ENCODE peak calls at places on chromosomes 13 and 19, in seven cellular contexts. One of them, this sample, is unnamed.

GRCh38 chr13:45225370-45225769 is 24.5 kb upstream of the KCTD4 start:
- DNase-seq in fibroblast of pulmonary artery: no peak
- DNase-seq in fibroblast of lung: no peak
- DNase-seq in heart right ventricle: no peak
- DNase-seq in GM12878: no peak
- DNase-seq in epithelial cell of esophagus: no peak
- DNase-seq in NB4: no peak
- DNase-seq in this sample: no peak

GRCh38 chr13:38417727-38418126 is 68.1 kb downstream of the UFM1 start:
- DNase-seq in epithelial cell of esophagus: peak; percentile 71
- DNase-seq in NB4: peak; percentile 33
- DNase-seq in fibroblast of pulmonary artery: peak; percentile 28
- DNase-seq in GM12878: no peak
- DNase-seq in heart right ventricle: no peak
- DNase-seq in fibroblast of lung: no peak
- DNase-seq in this sample: no peak

GRCh38 chr19:33638167-33639033 is 16.6 kb downstream of the CHST8 start:
- DNase-seq in fibroblast of pulmonary artery: no peak
- DNase-seq in epithelial cell of esophagus: no peak
- DNase-seq in GM12878: no peak
- DNase-seq in NB4: no peak
- DNase-seq in fibroblast of lung: no peak
- DNase-seq in heart right ventricle: no peak
- DNase-seq in this sample: no peak

GRCh38 chr19:35264281-35265125 is 4.3 kb upstream of the USF2 start:
- DNase-seq in epithelial cell of esophagus: no peak
- DNase-seq in NB4: no peak
- DNase-seq in fibroblast of pulmonary artery: no peak
- DNase-seq in heart right ventricle: no peak
- DNase-seq in GM12878: no peak
- DNase-seq in fibroblast of lung: no peak
- DNase-seq in this sample: no peak

GRCh38 chr13:57569981-57570380 is 61.6 kb upstream of the PCDH17 start:
- DNase-seq in GM12878: no peak
- DNase-seq in fibroblast of pulmonary artery: no peak
- DNase-seq in NB4: no peak
- DNase-seq in fibroblast of lung: peak; percentile 36
- DNase-seq in heart right ventricle: no peak
- DNase-seq in epithelial cell of esophagus: no peak
- DNase-seq in this sample: no peak

GRCh38 chr19:7197169-7197759 is 97.0 kb downstream of the INSR start:
- DNase-seq in fibroblast of pulmonary artery: peak; percentile 96
- DNase-seq in NB4: peak; percentile 97
- DNase-seq in heart right ventricle: peak; percentile 92
- DNase-seq in fibroblast of lung: peak; percentile 97
- DNase-seq in GM12878: peak; percentile 68
- DNase-seq in epithelial cell of esophagus: peak; percentile 83
- DNase-seq in this sample: peak; percentile 96

GRCh38 chr19:48628486-48629296 is 8.5 kb downstream of the DBP start:
- DNase-seq in GM12878: no peak
- DNase-seq in fibroblast of lung: no peak
- DNase-seq in heart right ventricle: no peak
- DNase-seq in fibroblast of pulmonary artery: no peak
- DNase-seq in epithelial cell of esophagus: no peak
- DNase-seq in NB4: peak; percentile 42
- DNase-seq in this sample: no peak

GRCh38 chr13:21676611-21677021 is 5.7 kb downstream of the FGF9 start:
- DNase-seq in fibroblast of lung: no peak
- DNase-seq in epithelial cell of esophagus: peak; percentile 48
- DNase-seq in fibroblast of pulmonary artery: no peak
- DNase-seq in NB4: peak; percentile 39
- DNase-seq in GM12878: no peak
- DNase-seq in heart right ventricle: no peak
- DNase-seq in this sample: no peak

GRCh38 chr13:34156841-34157365 is 339.0 kb downstream of the RFC3 start:
- DNase-seq in heart right ventricle: peak; percentile 48
- DNase-seq in GM12878: peak; percentile 55
- DNase-seq in fibroblast of lung: peak; percentile 99
- DNase-seq in epithelial cell of esophagus: peak; percentile 99
- DNase-seq in fibroblast of pulmonary artery: peak; percentile 95
- DNase-seq in NB4: peak; percentile 78
- DNase-seq in this sample: peak; percentile 93

GRCh38 chr19:53977991-53978731 is 13.3 kb upstream of the CACNG6 start:
- DNase-seq in fibroblast of pulmonary artery: peak; percentile 98
- DNase-seq in GM12878: no peak
- DNase-seq in epithelial cell of esophagus: peak; percentile 40
- DNase-seq in fibroblast of lung: peak; percentile 90
- DNase-seq in NB4: no peak
- DNase-seq in heart right ventricle: peak; percentile 78
- DNase-seq in this sample: peak; percentile 95

GRCh38 chr13:103351035-103351828 is 285.0 kb upstream of the SLC10A2 start:
- DNase-seq in GM12878: no peak
- DNase-seq in NB4: no peak
- DNase-seq in epithelial cell of esophagus: peak; percentile 15
- DNase-seq in fibroblast of lung: peak; percentile 75
- DNase-seq in fibroblast of pulmonary artery: peak; percentile 55
- DNase-seq in heart right ventricle: peak; percentile 13
- DNase-seq in this sample: peak; percentile 53

GRCh38 chr19:1656988-1657536 is 4.6 kb upstream of the TCF3 start:
- DNase-seq in fibroblast of lung: no peak
- DNase-seq in GM12878: no peak
- DNase-seq in NB4: no peak
- DNase-seq in heart right ventricle: no peak
- DNase-seq in epithelial cell of esophagus: no peak
- DNase-seq in fibroblast of pulmonary artery: no peak
- DNase-seq in this sample: no peak

GRCh38 chr19:4198467-4199126 is 16.1 kb downstream of the ANKRD24 start:
- DNase-seq in heart right ventricle: no peak
- DNase-seq in fibroblast of lung: no peak
- DNase-seq in fibroblast of pulmonary artery: no peak
- DNase-seq in GM12878: no peak
- DNase-seq in epithelial cell of esophagus: no peak
- DNase-seq in NB4: no peak
- DNase-seq in this sample: no peak
- H3K4me3 ChIP-seq in heart right ventricle: peak overlapping the region; percentile 10
- H3K4me3 ChIP-seq in fibroblast of lung: no peak overlapping the region
- H3K4me3 ChIP-seq in fibroblast of pulmonary artery: no peak overlapping the region
- H3K4me3 ChIP-seq in GM12878: no peak overlapping the region
- H3K4me3 ChIP-seq in epithelial cell of esophagus: no peak overlapping the region
- H3K4me3 ChIP-seq in NB4: no peak overlapping the region
- H3K4me3 ChIP-seq in this sample: no peak overlapping the region

GRCh38 chr19:29872224-29872731 is 60.5 kb downstream of the CCNE1 start:
- DNase-seq in GM12878: no peak
- DNase-seq in NB4: no peak
- DNase-seq in fibroblast of lung: peak; percentile 31
- DNase-seq in fibroblast of pulmonary artery: peak; percentile 28
- DNase-seq in epithelial cell of esophagus: peak; percentile 19
- DNase-seq in heart right ventricle: no peak
- DNase-seq in this sample: peak; percentile 24
- TF ChIP-seq CTCF in GM12878: no peak
- TF ChIP-seq CTCF in NB4: no peak
- TF ChIP-seq CTCF in fibroblast of lung: no peak
- TF ChIP-seq CTCF in fibroblast of pulmonary artery: peak; percentile 8
- TF ChIP-seq CTCF in epithelial cell of esophagus: peak; percentile 18
- TF ChIP-seq CTCF in heart right ventricle: peak; percentile 2
- TF ChIP-seq CTCF in this sample: no peak

DNA sequence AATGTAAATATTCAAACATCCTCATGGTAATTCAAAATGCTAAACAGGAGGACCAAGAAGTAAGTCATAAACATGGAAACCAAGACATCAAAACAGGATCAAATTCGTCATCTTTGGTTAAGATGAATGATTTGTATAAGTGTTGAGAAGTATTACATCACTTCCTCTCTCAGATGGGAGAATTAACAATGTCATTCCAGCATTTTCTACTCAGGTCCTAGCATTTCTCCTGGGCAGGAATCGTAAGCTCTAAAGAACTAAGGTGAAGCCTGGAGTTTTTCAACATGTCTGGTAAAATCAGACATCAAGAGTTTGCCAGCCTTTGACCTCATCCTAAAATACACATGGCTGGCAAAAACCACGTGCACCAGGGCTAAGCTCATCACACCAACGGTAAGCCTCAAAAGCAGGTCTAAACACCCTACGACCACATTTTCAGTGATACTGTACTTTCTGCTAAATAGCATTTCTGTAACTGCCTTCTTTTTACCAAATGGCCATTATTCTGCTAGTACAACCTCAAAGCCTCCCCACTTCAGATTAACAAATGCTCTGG is 24.8 kb downstream of the RANBP3 start:
- DNase-seq in fibroblast of pulmonary artery: peak; percentile 36
- DNase-seq in fibroblast of lung: peak; percentile 45
- DNase-seq in NB4: no peak
- DNase-seq in GM12878: no peak
- DNase-seq in epithelial cell of esophagus: no peak
- DNase-seq in heart right ventricle: no peak
- DNase-seq in this sample: no peak
- H3K4me3 ChIP-seq in fibroblast of pulmonary artery: no peak overlapping the region
- H3K4me3 ChIP-seq in fibroblast of lung: no peak overlapping the region
- H3K4me3 ChIP-seq in NB4: no peak overlapping the region
- H3K4me3 ChIP-seq in GM12878: no peak overlapping the region
- H3K4me3 ChIP-seq in epithelial cell of esophagus: no peak overlapping the region
- H3K4me3 ChIP-seq in heart right ventricle: no peak overlapping the region
- H3K4me3 ChIP-seq in this sample: no peak overlapping the region

DNA sequence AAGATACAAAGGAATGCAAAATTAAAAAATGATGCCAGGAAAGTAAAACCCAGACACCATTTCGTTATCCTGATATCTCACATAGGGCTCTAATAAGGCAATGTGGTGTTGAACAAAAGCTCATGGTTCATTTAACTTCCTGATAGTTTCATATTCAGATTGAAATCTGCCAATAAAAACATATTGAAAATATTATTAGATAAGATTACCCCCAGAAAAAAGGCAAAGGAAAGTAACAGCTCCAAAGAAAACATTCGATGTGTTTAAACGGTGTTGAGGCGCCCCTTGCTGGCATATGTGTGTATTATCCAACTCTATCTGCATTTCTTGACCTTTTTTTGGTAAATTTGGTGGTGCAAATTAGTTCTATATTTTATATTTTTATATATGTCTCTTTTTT is 75.9 kb downstream of the ESD start:
- DNase-seq in epithelial cell of esophagus: peak; percentile 47
- DNase-seq in heart right ventricle: peak; percentile 53
- DNase-seq in GM12878: no peak
- DNase-seq in fibroblast of pulmonary artery: peak; percentile 68
- DNase-seq in fibroblast of lung: peak; percentile 29
- DNase-seq in NB4: peak; percentile 57
- DNase-seq in this sample: peak; percentile 76
- TF ChIP-seq CTCF in epithelial cell of esophagus: peak; percentile 57
- TF ChIP-seq CTCF in heart right ventricle: peak; percentile 72
- TF ChIP-seq CTCF in GM12878: peak; percentile 56
- TF ChIP-seq CTCF in fibroblast of pulmonary artery: peak; percentile 60
- TF ChIP-seq CTCF in fibroblast of lung: peak; percentile 55
- TF ChIP-seq CTCF in NB4: peak; percentile 38
- TF ChIP-seq CTCF in this sample: peak; percentile 45

GRCh38 chr19:44813331-44814131 is 4.6 kb downstream of the BCAM start:
- DNase-seq in fibroblast of lung: no peak
- DNase-seq in heart right ventricle: no peak
- DNase-seq in fibroblast of pulmonary artery: no peak
- DNase-seq in NB4: no peak
- DNase-seq in GM12878: no peak
- DNase-seq in epithelial cell of esophagus: no peak
- DNase-seq in this sample: no peak

GRCh38 chr19:44812142-44812718 is 3.3 kb downstream of the BCAM start:
- DNase-seq in fibroblast of lung: no peak
- DNase-seq in GM12878: no peak
- DNase-seq in fibroblast of pulmonary artery: no peak
- DNase-seq in epithelial cell of esophagus: no peak
- DNase-seq in NB4: no peak
- DNase-seq in heart right ventricle: no peak
- DNase-seq in this sample: no peak

GRCh38 chr19:44808463-44809371 is at the start of gene BCAM:
- DNase-seq in heart right ventricle: peak; percentile 87
- DNase-seq in epithelial cell of esophagus: peak; percentile 34
- DNase-seq in GM12878: no peak
- DNase-seq in NB4: no peak
- DNase-seq in fibroblast of pulmonary artery: peak; percentile 67
- DNase-seq in fibroblast of lung: peak; percentile 64
- DNase-seq in this sample: peak; percentile 51

GRCh38 chr19:44809856-44810554 is 1.1 kb downstream of the BCAM start:
- DNase-seq in fibroblast of pulmonary artery: no peak
- DNase-seq in heart right ventricle: no peak
- DNase-seq in NB4: no peak
- DNase-seq in GM12878: no peak
- DNase-seq in epithelial cell of esophagus: peak; percentile 33
- DNase-seq in fibroblast of lung: no peak
- DNase-seq in this sample: no peak

DNA sequence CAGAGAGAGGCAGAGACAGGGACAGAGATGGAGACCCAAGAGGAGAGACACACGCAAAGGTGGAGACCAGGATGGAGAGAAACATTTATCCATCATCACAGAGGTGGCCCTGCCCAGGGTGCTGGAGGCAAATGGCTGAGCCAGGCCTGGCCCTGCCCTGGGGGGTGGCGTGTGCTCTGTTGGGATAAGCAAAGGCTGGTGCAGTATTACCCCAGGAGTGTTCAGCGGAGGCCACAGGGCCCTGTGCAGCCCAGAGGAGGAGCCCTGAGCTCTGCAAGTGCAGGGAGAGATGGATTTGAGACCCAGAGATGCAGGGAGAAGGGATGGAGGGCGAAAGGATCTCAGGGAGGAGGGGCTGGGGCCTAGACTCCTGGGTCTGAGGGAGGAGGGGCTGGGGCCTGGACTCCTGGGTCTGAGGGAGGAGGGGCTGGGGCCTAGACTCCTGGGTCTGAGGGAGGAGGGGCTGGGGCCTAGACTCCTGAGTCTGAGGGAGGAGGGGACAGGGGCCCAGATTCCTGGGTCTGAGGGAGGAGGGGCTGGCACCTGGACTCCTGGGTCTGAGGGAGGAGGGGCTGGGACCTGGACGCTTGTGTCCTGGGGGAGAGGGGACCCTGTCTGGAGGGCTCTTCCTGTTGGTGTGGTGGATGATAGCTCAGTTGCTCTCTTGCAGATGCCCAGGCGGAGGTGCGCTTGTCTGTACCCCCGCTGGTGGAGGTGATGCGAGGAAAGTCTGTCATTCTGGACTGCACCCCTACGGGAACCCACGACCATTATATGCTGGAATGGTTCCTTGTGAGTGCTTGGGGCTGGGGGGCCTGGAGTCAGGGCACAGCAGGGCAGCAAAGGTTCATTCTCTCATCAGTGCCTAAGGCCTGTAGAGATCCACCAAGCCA is 1.9 kb downstream of the BCAM start:
- DNase-seq in epithelial cell of esophagus: peak; percentile 19
- DNase-seq in heart right ventricle: no peak
- DNase-seq in GM12878: no peak
- DNase-seq in fibroblast of lung: no peak
- DNase-seq in fibroblast of pulmonary artery: no peak
- DNase-seq in NB4: no peak
- DNase-seq in this sample: no peak
- H3K4me3 ChIP-seq in epithelial cell of esophagus: peak overlapping the region; percentile 58
- H3K4me3 ChIP-seq in heart right ventricle: peak overlapping the region; percentile 91
- H3K4me3 ChIP-seq in GM12878: no peak overlapping the region
- H3K4me3 ChIP-seq in fibroblast of lung: no peak overlapping the region
- H3K4me3 ChIP-seq in fibroblast of pulmonary artery: no peak overlapping the region
- H3K4me3 ChIP-seq in NB4: no peak overlapping the region
- H3K4me3 ChIP-seq in this sample: no peak overlapping the region

This sample was measured in foreskin fibroblast.